ENCODE peak calls at places on chromosomes 2 and 18, in nine cellular contexts. E, S, A, U, N, D, Z, H and I are unnamed samples. For H3K4me1, the result is how much of the 10 kb centered on the place peaks cover.

GRCh38 chr2:156083707-156084494 is 248.6 kb downstream of the NR4A2 start:
- DNase-seq in E (no peak), S (no peak), A (no peak), U (no peak), N (no peak), D (no peak), Z (peak), H (no peak), I (no peak)

GRCh38 chr2:239751719-239752355 is 273.3 kb downstream of the NDUFA10 start:
- DNase-seq in E (no peak), S (peak), A (no peak), U (no peak), N (peak), D (no peak), Z (no peak), H (no peak), I (no peak)

GRCh38 chr2:86062043-86062442 is 43.6 kb downstream of the POLR1A start:
- DNase-seq in E (no peak), S (no peak), A (peak), U (peak), N (no peak), D (no peak), Z (peak), H (no peak), I (peak)

GRCh38 chr2:191933307-191934105 is 86.6 kb upstream of the CAVIN2 start:
- DNase-seq in E (no peak), S (no peak), A (no peak), U (no peak), N (no peak), D (no peak), Z (no peak), H (no peak), I (peak)

GRCh38 chr2:135078417-135078816 is 26.3 kb downstream of the RAB3GAP1 start:
- DNase-seq in E (no peak), S (no peak), A (no peak), U (no peak), N (no peak), D (no peak), Z (no peak), H (no peak), I (no peak)

GRCh38 chr2:240832816-240833497 is 12.9 kb upstream of the KIF1A start:
- DNase-seq in E (no peak), S (no peak), A (no peak), U (no peak), N (no peak), D (no peak), Z (no peak), H (no peak), I (no peak)

GRCh38 chr2:178700922-178701342 is 106.3 kb downstream of the TTN start:
- DNase-seq in E (no peak), S (no peak), A (peak), U (peak), N (no peak), D (peak), Z (peak), H (no peak), I (peak)

GRCh38 chr18:286515-287310 is 18.9 kb upstream of the THOC1 start:
- DNase-seq in E (no peak), S (no peak), A (peak), U (peak), N (no peak), D (no peak), Z (peak), H (no peak), I (peak)

DNA sequence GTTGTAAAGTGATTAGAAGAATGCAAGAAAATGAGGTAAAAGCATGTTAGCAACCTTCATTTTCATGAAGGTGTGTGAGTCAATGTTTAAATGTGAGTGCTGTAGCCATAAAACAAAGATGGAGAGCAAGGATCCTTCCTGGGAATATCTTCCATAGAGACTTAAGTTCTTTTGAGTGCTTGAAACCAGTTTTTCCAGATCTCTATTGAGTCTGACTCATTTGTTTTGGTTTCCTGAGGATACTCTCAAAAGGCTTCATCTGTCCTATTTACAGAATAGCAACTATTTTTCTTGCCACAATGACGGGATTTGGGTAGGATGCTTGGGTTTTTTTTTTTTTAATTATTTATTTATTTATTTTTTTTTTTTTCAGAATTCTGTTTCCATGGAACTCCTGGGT is 45.9 kb upstream of the ASB1 start:
- DNase-seq in E (no peak), S (no peak), A (peak), U (peak), N (no peak), D (no peak), Z (no peak), H (no peak), I (peak)
- H3K4me1 ChIP-seq in E (under half), S (under half), A (under half), U (under half), N (under half), D (under half), Z (under half), H (under half), I (under half)

GRCh38 chr2:100817388-100817985 is 2.5 kb upstream of the NPAS2 start:
- DNase-seq in E (no peak), S (no peak), A (no peak), U (peak), N (no peak), D (no peak), Z (no peak), H (no peak), I (no peak)
- H3K4me1 ChIP-seq in E (under half), S (under half), A (under half), U (under half), N (under half), D (under half), Z (under half), H (under half), I (under half)

GRCh38 chr18:44497294-44497693 is 183.4 kb upstream of the SETBP1 start:
- DNase-seq in E (no peak), S (no peak), A (no peak), U (no peak), N (no peak), D (no peak), Z (no peak), H (no peak), I (no peak)
- H3K4me1 ChIP-seq in E (under half), S (under half), A (under half), U (under half), N (under half), D (under half), Z (under half), H (under half), I (under half)

GRCh38 chr2:95353613-95354468 is 48.7 kb upstream of the FAHD2A start:
- DNase-seq in E (no peak), S (peak), A (no peak), U (no peak), N (no peak), D (no peak), Z (no peak), H (no peak), I (no peak)

GRCh38 chr2:95354469-95354901 is 48.0 kb upstream of the FAHD2A start:
- DNase-seq in E (no peak), S (peak), A (no peak), U (no peak), N (no peak), D (no peak), Z (no peak), H (no peak), I (no peak)

GRCh38 chr2:95352291-95353054 is 50.0 kb upstream of the FAHD2A start:
- DNase-seq in E (no peak), S (peak), A (no peak), U (no peak), N (no peak), D (no peak), Z (no peak), H (no peak), I (no peak)

GRCh38 chr2:95354925-95355324 is 47.6 kb upstream of the FAHD2A start:
- DNase-seq in E (no peak), S (peak), A (no peak), U (no peak), N (no peak), D (no peak), Z (no peak), H (no peak), I (no peak)

DNA sequence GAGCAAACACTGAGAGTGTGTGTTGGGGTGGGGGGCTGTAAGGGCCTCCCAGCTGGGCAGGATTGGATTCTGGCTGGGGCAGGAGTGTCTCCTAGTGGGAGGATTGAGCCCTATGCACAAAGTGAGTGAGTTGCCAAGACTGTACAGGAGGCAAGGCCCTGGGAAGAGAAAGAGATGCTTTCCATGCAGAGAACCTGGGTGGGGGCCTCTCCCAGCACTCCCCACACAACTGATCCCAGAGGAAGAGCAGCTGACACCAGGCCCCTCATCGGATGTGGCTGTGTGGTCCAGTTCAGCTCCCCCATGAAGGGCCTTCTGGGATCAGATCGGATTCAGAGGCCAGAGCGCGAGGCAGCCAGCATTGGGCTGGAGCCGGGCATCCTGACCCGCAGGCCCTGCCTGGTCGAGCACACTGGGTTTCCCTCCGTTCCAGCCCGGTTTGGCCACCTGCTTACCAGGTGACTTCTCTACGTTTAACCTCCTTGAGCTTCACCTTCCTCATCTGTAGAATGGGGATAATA is 49.4 kb upstream of the FAHD2A start:
- DNase-seq in E (no peak), S (peak), A (no peak), U (no peak), N (no peak), D (no peak), Z (no peak), H (no peak), I (no peak)
- H3K4me1 ChIP-seq in E (under half), S (under half), A (under half), U (under half), N (under half), D (under half), Z (under half), H (under half), I (under half)

GRCh38 chr18:76377359-76377756 is 117.7 kb downstream of the ZNF516 start:
- DNase-seq in E (no peak), S (no peak), A (no peak), U (no peak), N (no peak), D (no peak), Z (no peak), H (no peak), I (no peak)

GRCh38 chr18:76380791-76381405 is 114.1 kb downstream of the ZNF516 start:
- DNase-seq in E (no peak), S (no peak), A (no peak), U (no peak), N (no peak), D (no peak), Z (peak), H (no peak), I (no peak)

GRCh38 chr18:76378526-76379215 is 116.4 kb downstream of the ZNF516 start:
- DNase-seq in E (no peak), S (no peak), A (no peak), U (no peak), N (no peak), D (no peak), Z (no peak), H (no peak), I (no peak)

GRCh38 chr18:76380127-76380729 is 114.8 kb downstream of the ZNF516 start:
- DNase-seq in E (no peak), S (no peak), A (no peak), U (no peak), N (no peak), D (no peak), Z (no peak), H (no peak), I (no peak)

DNA sequence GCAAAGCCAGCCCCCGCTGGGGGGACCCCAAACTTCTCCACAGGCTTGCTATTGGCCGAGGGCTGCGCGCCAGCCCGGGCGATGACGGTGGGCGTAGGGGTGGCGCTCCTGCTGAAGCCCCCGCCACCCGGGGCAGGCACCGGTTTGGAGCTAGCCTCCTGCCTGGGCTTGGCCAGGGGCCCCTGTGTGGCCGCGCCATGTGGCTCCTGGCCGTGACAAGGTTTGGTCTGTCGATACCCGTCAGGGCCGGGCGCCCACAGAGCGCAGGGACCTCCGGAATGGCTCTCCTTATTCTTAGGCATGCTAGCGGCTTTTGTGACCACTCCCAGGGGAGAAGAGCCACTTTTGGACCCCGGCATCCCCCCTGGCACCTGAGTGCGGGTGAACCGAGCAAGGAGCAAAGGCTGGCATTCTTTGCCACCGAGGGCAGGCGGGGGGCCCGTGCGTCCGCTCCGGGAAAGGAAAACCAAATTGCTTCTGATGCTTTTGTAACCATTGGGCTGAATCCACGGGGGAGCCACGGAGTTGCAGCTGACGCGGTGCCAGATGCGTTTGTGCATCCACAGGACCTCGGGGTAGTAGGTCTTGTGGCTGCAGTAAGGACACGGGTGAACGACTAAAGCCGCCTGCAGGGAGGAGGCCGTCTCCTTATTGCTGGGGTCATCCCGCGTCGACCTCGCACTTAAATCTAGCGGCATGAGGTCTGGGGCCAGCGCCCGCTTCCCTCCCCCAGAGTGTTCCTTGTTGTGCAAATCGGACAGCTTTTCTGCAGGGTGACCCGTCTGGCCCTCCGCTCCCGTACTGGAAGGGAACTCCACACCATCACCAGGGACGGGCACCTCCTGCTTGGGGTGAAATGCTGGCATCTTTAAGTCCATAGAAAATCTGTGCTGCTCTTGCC is 115.6 kb downstream of the ZNF516 start:
- DNase-seq in E (no peak), S (no peak), A (no peak), U (no peak), N (no peak), D (no peak), Z (no peak), H (no peak), I (no peak)
- H3K4me1 ChIP-seq in E (under half), S (under half), A (under half), U (under half), N (under half), D (under half), Z (under half), H (under half), I (under half)

DNA sequence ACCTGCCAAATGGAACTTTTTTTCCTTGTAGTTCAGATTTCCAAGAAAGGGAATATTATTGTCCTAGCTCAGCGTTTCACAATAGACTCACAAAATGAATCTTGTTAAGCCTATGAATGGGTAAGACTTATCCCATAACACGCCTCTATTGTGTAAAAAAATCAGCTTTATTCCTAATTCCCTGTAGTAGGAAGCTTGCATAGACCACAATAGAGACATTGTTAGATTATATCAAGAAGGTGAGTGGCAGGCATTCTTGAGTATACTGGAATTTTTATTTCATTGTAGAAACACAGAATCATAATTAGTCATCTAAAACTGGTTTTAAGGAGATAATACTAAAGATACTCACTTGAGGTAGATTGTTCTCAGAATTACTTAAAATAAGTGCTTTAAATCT is 46.5 kb upstream of the SLC30A6 start:
- DNase-seq in E (no peak), S (no peak), A (no peak), U (no peak), N (no peak), D (no peak), Z (no peak), H (no peak), I (no peak)
- H3K4me1 ChIP-seq in E (under half), S (under half), A (under half), U (under half), N (under half), D (under half), Z (under half), H (under half), I (under half)

GRCh38 chr18:77115461-77115907 is 17.1 kb downstream of the MBP start:
- DNase-seq in E (no peak), S (no peak), A (no peak), U (no peak), N (no peak), D (no peak), Z (no peak), H (no peak), I (no peak)

GRCh38 chr18:77113361-77114069 is 19.1 kb downstream of the MBP start:
- DNase-seq in E (no peak), S (no peak), A (no peak), U (no peak), N (no peak), D (no peak), Z (no peak), H (no peak), I (no peak)

GRCh38 chr18:77112161-77112801 is 20.3 kb downstream of the MBP start:
- DNase-seq in E (no peak), S (peak), A (no peak), U (no peak), N (no peak), D (no peak), Z (no peak), H (no peak), I (no peak)

GRCh38 chr18:77114564-77115391 is 17.8 kb downstream of the MBP start:
- DNase-seq in E (peak), S (peak), A (peak), U (peak), N (peak), D (no peak), Z (peak), H (no peak), I (peak)

GRCh38 chr18:77114070-77114563 is 18.5 kb downstream of the MBP start:
- DNase-seq in E (no peak), S (no peak), A (no peak), U (no peak), N (no peak), D (no peak), Z (no peak), H (no peak), I (no peak)
- H3K4me1 ChIP-seq in E (under half), S (under half), A (under half), U (under half), N (under half), D (half or more), Z (half or more), H (half or more), I (under half)